ENCODE peak calls at places on chromosomes 6 and 20, in five cellular contexts. O is tibial artery, X is choroid plexus epithelial cell, J is transverse colon, M is cardiac muscle cell. S is an unnamed sample.

GRCh38 chr20:53276143-53276542 is 304.0 kb downstream of the TSHZ2 start:
- DNase-seq in O (peak), X (no peak), J (no peak), M (no peak), S (no peak)

GRCh38 chr6:40822619-40823018 is 216.4 kb downstream of the UNC5CL start:
- DNase-seq in O (no peak), X (no peak), J (no peak), M (no peak), S (no peak)

GRCh38 chr6:36598739-36599318 is 4.7 kb downstream of the SRSF3 start:
- DNase-seq in O (no peak), X (no peak), J (peak), M (no peak), S (no peak)

GRCh38 chr6:41489284-41489851 is 56.8 kb upstream of the FOXP4 start:
- DNase-seq in O (no peak), X (peak), J (no peak), M (peak), S (no peak)

GRCh38 chr6:98834060-98835031 is at the start of gene POU3F2:
- DNase-seq in O (peak), X (peak), J (peak), M (peak), S (peak)

GRCh38 chr20:38590682-38591483 is 9.9 kb downstream of the ADIG start:
- DNase-seq in O (no peak), X (peak), J (no peak), M (no peak), S (no peak)

GRCh38 chr6:104118274-104118673 is 741.4 kb downstream of the HACE1 start:
- DNase-seq in O (no peak), X (peak), J (no peak), M (peak), S (no peak)

GRCh38 chr6:56742122-56742791 is 99.6 kb upstream of the DST start:
- DNase-seq in O (no peak), X (peak), J (no peak), M (peak), S (no peak)

GRCh38 chr6:147418523-147418922 is 90.0 kb upstream of the SAMD5 start:
- DNase-seq in O (no peak), X (no peak), J (no peak), M (no peak), S (no peak)

GRCh38 chr6:116291701-116292396 is 12.1 kb upstream of the TSPYL1 start:
- DNase-seq in O (no peak), X (no peak), J (no peak), M (no peak), S (no peak)

GRCh38 chr20:33124994-33125393 is 43.0 kb upstream of the BPIFA2 start:
- DNase-seq in O (no peak), X (no peak), J (no peak), M (no peak), S (no peak)

GRCh38 chr20:4721719-4722118 is at the start of gene PRND:
- DNase-seq in O (no peak), X (no peak), J (no peak), M (no peak), S (no peak)

GRCh38 chr20:39547546-39548410 is 585.6 kb downstream of the DHX35 start:
- DNase-seq in O (no peak), X (no peak), J (no peak), M (no peak), S (no peak)

GRCh38 chr6:23086100-23086499 is 516.7 kb downstream of the HDGFL1 start:
- DNase-seq in O (no peak), X (no peak), J (no peak), M (no peak), S (no peak)

GRCh38 chr6:101666256-101666655 is 272.7 kb downstream of the GRIK2 start:
- DNase-seq in O (no peak), X (peak), J (no peak), M (peak), S (peak)

GRCh38 chr6:141169419-141169818 is 963.3 kb upstream of the GJE1 start:
- DNase-seq in O (no peak), X (peak), J (no peak), M (peak), S (peak)

GRCh38 chr6:142845624-142846458 is 99.1 kb downstream of the HIVEP2 start:
- DNase-seq in O (peak), X (peak), J (peak), M (peak), S (peak)

GRCh38 chr20:15100506-15101160 is 763.2 kb upstream of the FLRT3 start:
- DNase-seq in O (no peak), X (peak), J (no peak), M (no peak), S (no peak)

GRCh38 chr6:129860901-129861665 is at the start of gene TMEM244:
- DNase-seq in O (no peak), X (peak), J (no peak), M (no peak), S (no peak)

GRCh38 chr6:45971287-45971686 is 44.4 kb downstream of the CLIC5 start:
- DNase-seq in O (no peak), X (no peak), J (no peak), M (no peak), S (no peak)

GRCh38 chr6:20253021-20253420 is 40.8 kb upstream of the MBOAT1 start:
- DNase-seq in O (no peak), X (no peak), J (no peak), M (no peak), S (no peak)

GRCh38 chr6:100663219-100663863 is 198.6 kb upstream of the SIM1 start:
- DNase-seq in O (no peak), X (peak), J (no peak), M (peak), S (peak)

GRCh38 chr6:157514659-157515496 is 133.9 kb downstream of the ZDHHC14 start:
- DNase-seq in O (peak), X (peak), J (no peak), M (peak), S (no peak)

GRCh38 chr20:55375920-55376319 is 629.4 kb downstream of the CBLN4 start:
- DNase-seq in O (peak), X (no peak), J (no peak), M (no peak), S (no peak)

GRCh38 chr20:37259031-37259430 is 2.6 kb downstream of the GHRH start:
- DNase-seq in O (no peak), X (no peak), J (no peak), M (no peak), S (no peak)

GRCh38 chr6:110221738-110222137 is 41.5 kb downstream of the CDC40 start:
- DNase-seq in O (no peak), X (peak), J (no peak), M (peak), S (no peak)

GRCh38 chr20:53157443-53158408 is 185.6 kb downstream of the TSHZ2 start:
- DNase-seq in O (no peak), X (peak), J (peak), M (peak), S (peak)

GRCh38 chr6:84461461-84461860 is 234.0 kb upstream of the CEP162 start:
- DNase-seq in O (no peak), X (no peak), J (no peak), M (no peak), S (no peak)

GRCh38 chr20:53579581-53580375 is 13.9 kb downstream of the ZNF217 start:
- DNase-seq in O (no peak), X (peak), J (peak), M (peak), S (no peak)

GRCh38 chr6:13538084-13538483 is 36.3 kb upstream of the SIRT5 start:
- DNase-seq in O (no peak), X (peak), J (no peak), M (peak), S (peak)

GRCh38 chr20:20549267-20549612 is 163.2 kb downstream of the RALGAPA2 start:
- DNase-seq in O (no peak), X (no peak), J (no peak), M (peak), S (no peak)

GRCh38 chr20:60295214-60295613 is 337.0 kb downstream of the CDH26 start:
- DNase-seq in O (no peak), X (no peak), J (no peak), M (no peak), S (no peak)

GRCh38 chr20:11195899-11196558 is 522.2 kb upstream of the JAG1 start:
- DNase-seq in O (no peak), X (peak), J (no peak), M (peak), S (no peak)

GRCh38 chr20:14617123-14617522 is 279.7 kb upstream of the FLRT3 start:
- DNase-seq in O (no peak), X (no peak), J (no peak), M (no peak), S (no peak)

GRCh38 chr6:49662877-49663231 is 26.2 kb upstream of the RHAG start:
- DNase-seq in O (no peak), X (no peak), J (no peak), M (no peak), S (no peak)

GRCh38 chr6:161631676-161632194 is 357.9 kb upstream of the AGPAT4 start:
- DNase-seq in O (no peak), X (peak), J (no peak), M (peak), S (peak)

GRCh38 chr20:62217913-62218773 is 1.9 kb downstream of the HRH3 start:
- DNase-seq in O (no peak), X (no peak), J (no peak), M (no peak), S (no peak)

GRCh38 chr6:162882817-162883481 is 155.2 kb downstream of the PACRG start:
- DNase-seq in O (no peak), X (no peak), J (no peak), M (no peak), S (no peak)

GRCh38 chr20:50272413-50273120 is 81.9 kb downstream of the CEBPB start:
- DNase-seq in O (no peak), X (no peak), J (no peak), M (no peak), S (no peak)

GRCh38 chr20:50270569-50270968 is 79.9 kb downstream of the CEBPB start:
- DNase-seq in O (no peak), X (no peak), J (no peak), M (no peak), S (no peak)

GRCh38 chr20:50271201-50271600 is 80.6 kb downstream of the CEBPB start:
- DNase-seq in O (no peak), X (no peak), J (no peak), M (no peak), S (no peak)

GRCh38 chr20:50270034-50270395 is 79.4 kb downstream of the CEBPB start:
- DNase-seq in O (no peak), X (no peak), J (no peak), M (no peak), S (no peak)

GRCh38 chr20:50271674-50272412 is 81.2 kb downstream of the CEBPB start:
- DNase-seq in O (peak), X (no peak), J (no peak), M (no peak), S (no peak)
- H3K4me3 ChIP-seq in O (no peak), X (no peak), J (no peak), M (no peak), S (no peak)

GRCh38 chr20:42432931-42433330 is 756.8 kb downstream of the PTPRT start:
- DNase-seq in O (peak), X (no peak), J (no peak), M (peak), S (no peak)
- TF ChIP-seq CTCF in O (no peak), X (no peak), J (no peak), M (no peak), S (no peak)

GRCh38 chr6:1313364-1313754 is 1.5 kb downstream of the FOXQ1 start:
- DNase-seq in O (no peak), X (no peak), J (no peak), M (no peak), S (no peak)
- H3K4me3 ChIP-seq in O (no peak), X (peak), J (peak), M (no peak), S (no peak)

GRCh38 chr6:26387565-26387964 is 4.7 kb downstream of the BTN2A2 start:
- DNase-seq in O (no peak), X (no peak), J (no peak), M (no peak), S (no peak)

GRCh38 chr6:26390504-26390903 is 7.6 kb downstream of the BTN2A2 start:
- DNase-seq in O (no peak), X (peak), J (no peak), M (no peak), S (no peak)

GRCh38 chr6:26388014-26388413 is 5.1 kb downstream of the BTN2A2 start:
- DNase-seq in O (no peak), X (no peak), J (no peak), M (no peak), S (no peak)

GRCh38 chr6:26388441-26388840 is 5.5 kb downstream of the BTN2A2 start:
- DNase-seq in O (no peak), X (no peak), J (no peak), M (no peak), S (no peak)

DNA sequence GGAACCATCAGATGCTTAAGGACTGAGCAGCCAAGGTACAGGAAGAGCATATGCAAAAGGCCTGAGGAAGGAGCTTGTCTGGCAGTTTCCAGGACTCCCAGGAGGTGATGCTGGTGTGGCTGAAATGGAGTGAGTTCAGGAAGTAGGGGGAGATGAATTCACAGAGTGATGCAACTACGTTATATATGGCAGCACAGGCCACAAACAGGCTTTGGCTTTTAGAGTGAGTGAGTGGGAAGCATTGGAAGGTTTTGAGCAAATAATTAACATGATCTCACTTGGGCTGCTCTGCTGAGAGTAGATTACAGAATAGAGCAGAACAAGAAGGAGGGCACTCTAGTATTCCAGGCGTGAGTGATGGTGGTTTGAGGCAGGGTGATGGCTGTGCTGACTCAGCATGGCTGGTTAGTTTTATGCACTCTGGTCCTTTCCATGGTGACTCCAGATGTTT is 6.5 kb downstream of the BTN2A2 start:
- DNase-seq in O (no peak), X (peak), J (no peak), M (peak), S (no peak)
- TF ChIP-seq CTCF in O (no peak), X (peak), J (no peak), M (peak), S (no peak)

GRCh38 chr20:2701671-2702081 is 9.1 kb downstream of the EBF4 start:
- DNase-seq in O (no peak), X (no peak), J (no peak), M (no peak), S (no peak)
- H3K4me3 ChIP-seq in O (no peak), X (no peak), J (no peak), M (no peak), S (no peak)

GRCh38 chr20:63972312-63973159 is 2.8 kb upstream of the ZNF512B start:
- DNase-seq in O (no peak), X (no peak), J (peak), M (no peak), S (no peak)

GRCh38 chr20:63970714-63971431 is 1.1 kb upstream of the ZNF512B start:
- DNase-seq in O (no peak), X (no peak), J (no peak), M (no peak), S (no peak)

GRCh38 chr20:63968136-63968927 is 1.4 kb downstream of the ZNF512B start:
- DNase-seq in O (peak), X (no peak), J (peak), M (no peak), S (no peak)

GRCh38 chr20:63968928-63969760 is 586 bp downstream of the ZNF512B start:
- DNase-seq in O (peak), X (no peak), J (peak), M (no peak), S (no peak)

GRCh38 chr20:63969851-63970713 is at the start of gene ZNF512B:
- DNase-seq in O (no peak), X (peak), J (peak), M (peak), S (no peak)
- TF ChIP-seq CTCF in O (no peak), X (no peak), J (no peak), M (no peak), S (no peak)

GRCh38 chr20:51562027-51562333 is 19.5 kb upstream of the NFATC2 start:
- DNase-seq in O (no peak), X (peak), J (no peak), M (peak), S (no peak)
- H3K4me3 ChIP-seq in O (peak), X (peak), J (peak), M (peak), S (peak)

DNA sequence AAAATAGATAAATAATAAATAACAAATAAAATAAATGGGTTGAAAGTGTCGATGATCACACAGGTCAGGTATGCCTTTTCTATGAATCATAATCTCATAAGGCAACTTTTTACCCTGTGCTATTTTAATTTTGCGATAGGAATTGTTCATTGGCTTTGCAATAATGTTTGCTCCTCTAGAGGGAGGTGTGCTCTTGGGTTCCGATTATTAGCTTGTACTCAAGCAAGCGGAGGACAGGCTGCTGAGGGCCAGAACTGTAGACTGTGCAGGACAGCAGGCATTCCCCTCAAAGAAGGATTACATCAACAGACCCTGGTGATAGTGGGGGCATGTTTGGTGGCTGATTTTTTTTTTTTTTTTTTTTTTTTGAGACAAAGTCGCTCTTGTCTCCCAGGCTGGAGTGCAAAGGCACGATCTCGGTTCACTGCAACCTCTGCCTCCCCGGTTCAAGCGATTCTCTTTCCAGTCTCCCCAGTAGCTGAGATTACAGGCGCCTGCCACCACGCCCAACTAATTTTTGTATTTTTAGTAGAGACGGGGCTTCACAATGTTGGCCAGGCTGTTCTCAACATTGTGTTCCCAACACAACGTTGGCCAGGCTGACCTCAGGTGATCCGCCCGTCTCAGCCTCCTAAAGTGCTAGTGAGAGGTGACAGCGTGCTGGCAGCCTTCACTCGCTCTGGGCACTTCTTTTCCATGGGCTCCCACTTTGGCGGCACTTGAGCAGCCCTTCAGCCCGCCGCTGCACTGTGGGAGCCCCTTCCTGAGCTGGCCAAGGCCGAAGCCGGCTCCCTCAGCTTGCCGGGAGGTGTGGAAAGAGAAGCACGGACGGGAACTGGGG is 35.6 kb downstream of the RIOK1 start:
- DNase-seq in O (no peak), X (peak), J (no peak), M (peak), S (no peak)
- TF ChIP-seq CTCF in O (no peak), X (peak), J (peak), M (peak), S (peak)

S was measured in astrocyte of the cerebellum.